ENCODE peak calls at places on chromosome 20, in ten cellular contexts. H is suprapubic skin, M is stomach, U is upper lobe of right lung, K is PC-9, L is PC-3, N is heart left ventricle, B is ascending aorta, Q is OCI-LY7, W is cardiac muscle cell. J is an unnamed sample. For H3K4me1, the result is how much of the 10 kb centered on the place peaks cover.

GRCh38 chr20:11716239-11716944 is 201.3 kb upstream of the BTBD3 start:
- DNase-seq in H (no peak), M (no peak), U (no peak), K (peak), L (peak), N (no peak), B (no peak), Q (peak), W (peak), J (peak)

GRCh38 chr20:60071965-60072364 is 113.7 kb downstream of the CDH26 start:
- DNase-seq in H (no peak), M (no peak), U (no peak), K (no peak), L (peak), N (no peak), B (no peak), Q (no peak), W (peak), J (no peak)

GRCh38 chr20:43955244-43956191 is 40.9 kb downstream of the TOX2 start:
- DNase-seq in H (no peak), M (no peak), U (no peak), K (peak), L (peak), N (no peak), B (no peak), Q (no peak), W (peak), J (peak)

GRCh38 chr20:44089987-44090674 is 96.9 kb downstream of the JPH2 start:
- DNase-seq in H (no peak), M (no peak), U (no peak), K (no peak), L (peak), N (no peak), B (no peak), Q (peak), W (peak), J (peak)

GRCh38 chr20:1108437-1108920 is 9.9 kb upstream of the PSMF1 start:
- DNase-seq in H (no peak), M (peak), U (peak), K (peak), L (peak), N (peak), B (no peak), Q (peak), W (peak), J (peak)

GRCh38 chr20:40741507-40742106 is 52.6 kb upstream of the MAFB start:
- DNase-seq in H (no peak), M (peak), U (no peak), K (peak), L (peak), N (peak), B (no peak), Q (peak), W (peak), J (peak)

GRCh38 chr20:47353224-47353696 is 3.2 kb downstream of the ZMYND8 start:
- DNase-seq in H (no peak), M (no peak), U (no peak), K (no peak), L (no peak), N (no peak), B (no peak), Q (no peak), W (no peak), J (no peak)

GRCh38 chr20:36173451-36173933 is 19.0 kb downstream of the EPB41L1 start:
- DNase-seq in H (no peak), M (no peak), U (no peak), K (no peak), L (no peak), N (no peak), B (no peak), Q (no peak), W (peak), J (no peak)

GRCh38 chr20:4006640-4007039 is 8.7 kb downstream of the RNF24 start:
- DNase-seq in H (no peak), M (peak), U (no peak), K (no peak), L (no peak), N (peak), B (no peak), Q (no peak), W (peak), J (no peak)

GRCh38 chr20:38430679-38431325 is 4.3 kb downstream of the SNHG17 start:
- DNase-seq in H (no peak), M (no peak), U (no peak), K (no peak), L (no peak), N (no peak), B (no peak), Q (no peak), W (no peak), J (no peak)

GRCh38 chr20:56956536-56956935 is 309.9 kb downstream of the BMP7 start:
- DNase-seq in H (no peak), M (no peak), U (no peak), K (no peak), L (peak), N (no peak), B (no peak), Q (no peak), W (no peak), J (no peak)

GRCh38 chr20:50394569-50394968 is 115.6 kb upstream of the PTPN1 start:
- DNase-seq in H (no peak), M (no peak), U (no peak), K (no peak), L (no peak), N (no peak), B (no peak), Q (no peak), W (no peak), J (no peak)

GRCh38 chr20:37202267-37202943 is 23.1 kb upstream of the MROH8 start:
- DNase-seq in H (no peak), M (no peak), U (no peak), K (peak), L (peak), N (no peak), B (no peak), Q (peak), W (peak), J (peak)

GRCh38 chr20:47989957-47990356 is 204.7 kb upstream of the SULF2 start:
- DNase-seq in H (no peak), M (no peak), U (no peak), K (peak), L (peak), N (no peak), B (no peak), Q (no peak), W (no peak), J (peak)

GRCh38 chr20:41738584-41739193 is 120.5 kb upstream of the CHD6 start:
- DNase-seq in H (no peak), M (peak), U (no peak), K (peak), L (peak), N (peak), B (no peak), Q (peak), W (peak), J (peak)

DNA sequence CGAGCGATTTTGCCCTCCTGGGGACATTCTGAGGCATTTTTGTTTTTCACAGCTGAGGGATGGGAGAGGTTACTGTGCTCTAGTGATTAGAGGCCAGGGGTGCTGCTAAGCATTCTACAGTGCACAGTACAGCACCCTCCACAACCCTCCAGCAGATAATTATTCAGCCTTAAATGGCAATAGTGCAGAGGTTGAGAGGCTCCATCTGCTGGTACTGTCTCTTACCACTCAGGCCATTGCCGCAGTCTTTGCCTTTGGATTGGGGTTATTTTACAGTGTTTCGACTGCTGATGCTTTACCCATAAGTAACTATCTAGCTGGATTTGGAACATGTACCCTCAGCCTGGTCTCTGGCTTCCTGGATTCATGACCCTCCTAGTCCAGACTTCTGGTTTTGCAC is 705.3 kb downstream of the KIF16B start:
- DNase-seq in H (no peak), M (no peak), U (no peak), K (no peak), L (peak), N (no peak), B (no peak), Q (peak), W (no peak), J (no peak)
- TF ChIP-seq CTCF in H (no peak), M (no peak), U (no peak), K (no peak), L (peak), N (no peak), B (no peak), Q (peak), W (no peak), J (peak)

DNA sequence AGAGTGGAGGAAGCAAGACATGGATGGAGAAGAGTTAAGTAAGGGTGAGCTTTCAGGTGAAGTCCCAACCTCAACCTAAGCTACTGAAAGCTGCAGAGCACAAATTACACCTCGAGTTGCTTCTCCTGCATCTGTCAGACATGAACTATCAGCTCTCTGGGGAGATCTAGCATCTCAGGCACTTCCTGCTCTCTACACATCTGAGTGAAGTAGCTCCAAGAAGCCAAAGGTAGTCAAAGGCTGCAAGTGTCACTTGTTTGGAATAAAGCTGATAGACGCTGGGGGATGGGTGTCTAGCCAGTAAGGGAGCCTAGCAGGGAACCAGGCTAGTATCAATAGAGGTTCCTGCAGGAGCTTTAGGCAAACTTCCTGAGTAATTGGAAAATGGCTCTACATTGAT is 228.0 kb downstream of the PLCB1 start:
- DNase-seq in H (no peak), M (no peak), U (no peak), K (no peak), L (no peak), N (no peak), B (no peak), Q (peak), W (no peak), J (no peak)
- H3K27ac ChIP-seq in H (no peak), M (no peak), U (no peak), K (no peak), L (no peak), N (no peak), B (no peak), Q (no peak), W (no peak), J (no peak)

DNA sequence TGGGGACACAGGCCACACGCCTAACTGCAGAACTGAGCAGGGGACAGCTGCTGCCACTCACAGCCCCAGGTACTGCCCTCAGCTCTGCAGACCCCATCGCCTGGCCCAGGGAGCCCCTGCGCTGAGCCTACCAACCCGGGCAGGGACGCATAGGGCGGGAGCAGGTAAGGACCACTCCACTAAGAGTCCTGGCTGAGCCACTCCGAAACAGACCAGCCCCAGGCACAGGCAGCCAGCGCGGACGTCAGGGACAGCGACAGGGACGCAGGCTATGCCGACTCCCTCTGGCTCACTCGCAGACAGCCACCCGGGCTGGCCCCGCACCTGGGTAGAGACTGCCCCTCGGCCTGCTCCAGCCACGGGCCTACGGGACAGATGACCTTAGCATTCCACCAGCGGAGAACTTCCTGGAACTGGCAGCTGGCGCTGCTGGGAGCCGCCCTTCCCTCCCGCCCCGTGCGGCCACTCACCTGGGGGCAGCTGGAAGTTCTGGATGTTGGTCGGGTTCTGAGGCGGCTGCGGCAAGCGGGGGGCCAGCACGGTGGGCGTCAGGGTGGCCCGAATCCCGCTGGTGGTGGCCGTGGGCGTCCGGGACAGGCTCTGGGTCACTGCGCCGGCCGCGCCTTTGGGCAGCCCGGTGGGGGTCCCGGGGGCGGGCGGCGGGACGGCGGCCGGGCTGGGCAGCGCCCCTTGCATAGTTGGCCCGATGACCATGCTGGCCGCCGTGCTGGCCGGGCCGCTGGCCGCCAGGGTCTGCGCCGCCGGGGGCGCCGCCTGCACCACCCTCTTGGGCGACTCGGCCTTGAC is 1.5 kb downstream of the TAF4 start:
- DNase-seq in H (no peak), M (peak), U (peak), K (peak), L (peak), N (peak), B (no peak), Q (no peak), W (no peak), J (no peak)
- H3K4me1 ChIP-seq in H (under half), M (half or more), U (under half), K (under half), L (under half), N (under half), B (under half), Q (half or more), W (under half), J (under half)

GRCh38 chr20:14478126-14478525 is 140.7 kb upstream of the FLRT3 start:
- DNase-seq in H (no peak), M (no peak), U (no peak), K (no peak), L (no peak), N (no peak), B (no peak), Q (no peak), W (no peak), J (no peak)
- TF ChIP-seq CTCF in H (no peak), M (no peak), U (no peak), K (no peak), L (no peak), N (no peak), B (no peak), Q (no peak), W (no peak), J (no peak)

GRCh38 chr20:64099086-64099786 is 8.1 kb downstream of the NPBWR2 start:
- DNase-seq in H (no peak), M (no peak), U (no peak), K (no peak), L (no peak), N (no peak), B (no peak), Q (no peak), W (no peak), J (no peak)

GRCh38 chr20:64100946-64101688 is 6.2 kb downstream of the NPBWR2 start:
- DNase-seq in H (no peak), M (no peak), U (no peak), K (no peak), L (no peak), N (no peak), B (no peak), Q (no peak), W (no peak), J (no peak)

GRCh38 chr20:64100566-64100888 is 6.8 kb downstream of the NPBWR2 start:
- DNase-seq in H (no peak), M (no peak), U (no peak), K (no peak), L (no peak), N (no peak), B (no peak), Q (no peak), W (no peak), J (no peak)

GRCh38 chr20:64098471-64099013 is 8.8 kb downstream of the NPBWR2 start:
- DNase-seq in H (no peak), M (no peak), U (no peak), K (no peak), L (no peak), N (no peak), B (no peak), Q (no peak), W (no peak), J (no peak)

DNA sequence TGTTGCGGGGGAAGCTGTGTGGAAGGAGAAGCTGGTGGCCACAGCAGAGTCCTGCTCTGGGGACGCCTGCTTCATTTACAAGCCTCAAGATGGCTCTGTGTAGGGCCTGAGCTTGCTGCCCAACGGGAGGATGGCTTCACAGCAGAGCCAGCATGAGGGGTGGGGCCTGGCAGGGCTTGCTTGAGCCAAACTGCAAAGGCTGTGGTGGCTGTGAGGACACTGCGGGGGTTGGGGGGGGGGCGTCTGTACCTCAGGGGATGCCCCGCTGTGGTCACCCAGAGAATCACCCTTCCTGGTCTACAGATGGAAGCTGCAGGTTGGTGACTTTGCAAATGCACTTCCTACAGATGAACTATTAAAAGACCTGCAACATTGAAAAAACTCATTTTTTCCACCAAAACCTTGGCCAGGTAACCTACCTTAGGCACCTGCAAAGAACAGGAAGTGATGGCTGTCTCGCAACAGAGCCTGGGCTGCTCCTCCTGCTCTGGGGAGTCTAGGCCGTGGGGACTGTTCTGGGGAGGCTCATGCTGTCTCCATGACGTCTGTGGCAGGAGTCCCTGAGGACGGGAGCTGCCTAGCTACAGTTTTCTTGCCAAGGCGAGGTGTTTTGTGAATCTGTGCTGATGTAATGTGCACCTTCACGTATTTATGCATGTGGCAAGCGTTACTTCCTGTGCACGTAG is 7.3 kb downstream of the NPBWR2 start:
- DNase-seq in H (no peak), M (no peak), U (no peak), K (no peak), L (no peak), N (no peak), B (no peak), Q (peak), W (no peak), J (no peak)
- H3K27ac ChIP-seq in H (no peak), M (no peak), U (no peak), K (no peak), L (no peak), N (no peak), B (no peak), Q (peak), W (no peak), J (no peak)

DNA sequence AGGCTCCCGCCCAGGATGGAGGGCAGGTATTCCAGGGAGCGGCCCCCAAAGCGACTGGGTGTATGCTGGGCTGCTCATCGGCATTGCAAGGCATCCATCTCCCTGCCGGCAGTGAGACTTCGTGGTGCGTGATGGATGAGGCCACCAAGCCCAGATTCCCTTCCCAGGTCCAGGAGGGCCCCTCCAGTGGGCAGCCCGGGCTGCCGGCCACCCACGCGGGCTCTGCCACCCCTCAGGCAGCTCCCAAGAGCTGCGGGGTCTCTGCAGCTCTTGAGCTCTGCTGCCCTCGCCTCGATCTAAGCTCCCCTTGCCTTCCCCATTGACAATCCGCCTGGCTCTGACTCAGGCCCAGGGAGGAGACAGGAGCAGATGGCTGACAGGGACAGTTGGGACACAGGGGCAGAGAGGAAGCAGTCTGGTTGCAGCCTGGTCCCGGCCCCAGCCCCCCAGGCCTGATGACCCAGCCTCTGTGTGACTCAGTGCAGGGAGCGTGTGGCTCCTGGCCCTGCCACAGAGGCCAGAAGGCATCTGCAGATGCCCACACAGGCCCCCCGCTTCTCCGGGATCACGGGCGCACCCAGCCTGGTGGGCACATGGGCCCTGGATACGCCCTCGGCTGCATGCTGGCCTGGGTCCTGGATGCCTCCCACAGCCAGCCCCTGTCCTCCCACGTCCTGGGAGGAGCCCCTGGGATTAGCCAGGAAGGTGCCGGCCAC is 33.0 kb downstream of the SLCO4A1 start:
- DNase-seq in H (no peak), M (no peak), U (no peak), K (no peak), L (peak), N (no peak), B (no peak), Q (no peak), W (peak), J (no peak)
- H3K4me1 ChIP-seq in H (under half), M (under half), U (under half), K (under half), L (under half), N (under half), B (under half), Q (under half), W (under half), J (under half)

J was measured in foreskin keratinocyte.